ENCODE peak calls at places on chromosomes 13 and 19, in five cellular contexts. P is esophagus squamous epithelium; W is CD8-positive, alpha-beta T cell; C is IMR-90; X is transverse colon. F is an unnamed sample.

GRCh38 chr19:24052811-24053210 is 34.2 kb upstream of the ZNF254 start:
- DNase-seq in P (no peak), W (no peak), C (peak), X (no peak), F (no peak)

GRCh38 chr13:53121879-53122278 is 93.3 kb downstream of the OLFM4 start:
- DNase-seq in P (no peak), W (no peak), C (no peak), X (no peak), F (no peak)

GRCh38 chr13:36074659-36075058 is 56.5 kb downstream of the DCLK1 start:
- DNase-seq in P (no peak), W (no peak), C (no peak), X (no peak), F (no peak)

GRCh38 chr19:9906475-9907087 is 29.7 kb downstream of the OLFM2 start:
- DNase-seq in P (no peak), W (no peak), C (no peak), X (no peak), F (no peak)

GRCh38 chr19:4870025-4870700 is 2.7 kb upstream of the PLIN3 start:
- DNase-seq in P (no peak), W (no peak), C (peak), X (peak), F (peak)

GRCh38 chr13:80550856-80551532 is 210.1 kb upstream of the SPRY2 start:
- DNase-seq in P (no peak), W (no peak), C (no peak), X (no peak), F (no peak)

GRCh38 chr19:43773725-43774102 is 7.1 kb downstream of the KCNN4 start:
- DNase-seq in P (no peak), W (no peak), C (no peak), X (no peak), F (no peak)

GRCh38 chr13:41802684-41803554 is 158.0 kb downstream of the VWA8 start:
- DNase-seq in P (no peak), W (no peak), C (peak), X (no peak), F (no peak)

GRCh38 chr13:76939215-76939614 is 9.1 kb upstream of the ACOD1 start:
- DNase-seq in P (no peak), W (no peak), C (peak), X (no peak), F (no peak)

GRCh38 chr13:78650725-78651083 is 8.3 kb downstream of the OBI1 start:
- DNase-seq in P (no peak), W (no peak), C (no peak), X (no peak), F (no peak)

GRCh38 chr13:66656050-66656449 is 574.1 kb downstream of the PCDH9 start:
- DNase-seq in P (no peak), W (no peak), C (no peak), X (no peak), F (no peak)

GRCh38 chr13:30832845-30833332 is 73.2 kb upstream of the MEDAG start:
- DNase-seq in P (no peak), W (no peak), C (no peak), X (peak), F (no peak)
- TF ChIP-seq CTCF in P (no peak), W (no peak), C (no peak), X (no peak), F (no peak)

GRCh38 chr19:55813906-55814305 is 17.9 kb downstream of the NLRP11 start:
- DNase-seq in P (no peak), W (no peak), C (no peak), X (no peak), F (no peak)

GRCh38 chr19:55811340-55811739 is 20.5 kb downstream of the NLRP11 start:
- DNase-seq in P (no peak), W (no peak), C (no peak), X (no peak), F (peak)

GRCh38 chr19:55812449-55812848 is 19.4 kb downstream of the NLRP11 start:
- DNase-seq in P (no peak), W (no peak), C (no peak), X (no peak), F (no peak)

DNA sequence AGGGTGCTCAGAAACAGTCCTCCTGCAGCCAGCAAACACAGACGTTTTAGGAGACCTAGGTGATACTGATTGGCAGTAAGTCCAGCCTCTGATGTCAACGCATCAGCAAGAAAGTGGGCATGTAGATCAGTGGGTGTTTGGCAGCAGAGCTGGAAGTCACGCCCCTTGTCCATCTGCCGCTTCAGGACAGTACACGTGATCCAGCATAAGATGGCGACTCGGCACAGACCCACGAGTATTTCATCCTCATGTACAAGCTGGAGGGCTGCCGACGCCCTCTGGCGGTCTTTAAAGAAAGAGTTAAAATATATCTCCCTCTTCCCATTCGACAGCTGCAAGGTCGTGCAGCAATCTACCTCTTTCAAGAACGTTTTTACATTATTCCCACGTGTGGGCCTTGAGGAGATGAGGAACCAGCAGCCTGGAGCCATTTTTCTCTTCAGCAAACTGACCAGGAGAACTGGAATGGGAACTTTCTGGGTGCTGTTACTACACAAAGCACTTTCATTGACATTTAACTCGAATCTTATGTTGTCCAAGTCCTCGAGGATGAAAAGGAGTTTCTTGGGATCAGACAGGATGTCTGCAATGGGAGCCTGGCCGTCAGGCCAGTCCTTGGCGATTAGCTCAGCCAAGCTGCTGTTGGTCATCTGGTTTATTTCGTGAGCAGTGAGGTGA is 22.3 kb downstream of the NLRP11 start:
- DNase-seq in P (peak), W (no peak), C (peak), X (peak), F (peak)
- TF ChIP-seq CTCF in P (peak), W (peak), C (peak), X (peak), F (no peak)

GRCh38 chr13:28679628-28680027 is 20.7 kb downstream of the POMP start:
- DNase-seq in P (no peak), W (no peak), C (peak), X (no peak), F (no peak)
- TF ChIP-seq CTCF in P (no peak), W (peak), C (peak), X (peak), F (peak)

GRCh38 chr19:45878043-45878794 is 7.7 kb downstream of the IRF2BP1 start:
- DNase-seq in P (no peak), W (no peak), C (no peak), X (peak), F (no peak)
- TF ChIP-seq CTCF in P (no peak), W (no peak), C (no peak), X (no peak), F (no peak)

DNA sequence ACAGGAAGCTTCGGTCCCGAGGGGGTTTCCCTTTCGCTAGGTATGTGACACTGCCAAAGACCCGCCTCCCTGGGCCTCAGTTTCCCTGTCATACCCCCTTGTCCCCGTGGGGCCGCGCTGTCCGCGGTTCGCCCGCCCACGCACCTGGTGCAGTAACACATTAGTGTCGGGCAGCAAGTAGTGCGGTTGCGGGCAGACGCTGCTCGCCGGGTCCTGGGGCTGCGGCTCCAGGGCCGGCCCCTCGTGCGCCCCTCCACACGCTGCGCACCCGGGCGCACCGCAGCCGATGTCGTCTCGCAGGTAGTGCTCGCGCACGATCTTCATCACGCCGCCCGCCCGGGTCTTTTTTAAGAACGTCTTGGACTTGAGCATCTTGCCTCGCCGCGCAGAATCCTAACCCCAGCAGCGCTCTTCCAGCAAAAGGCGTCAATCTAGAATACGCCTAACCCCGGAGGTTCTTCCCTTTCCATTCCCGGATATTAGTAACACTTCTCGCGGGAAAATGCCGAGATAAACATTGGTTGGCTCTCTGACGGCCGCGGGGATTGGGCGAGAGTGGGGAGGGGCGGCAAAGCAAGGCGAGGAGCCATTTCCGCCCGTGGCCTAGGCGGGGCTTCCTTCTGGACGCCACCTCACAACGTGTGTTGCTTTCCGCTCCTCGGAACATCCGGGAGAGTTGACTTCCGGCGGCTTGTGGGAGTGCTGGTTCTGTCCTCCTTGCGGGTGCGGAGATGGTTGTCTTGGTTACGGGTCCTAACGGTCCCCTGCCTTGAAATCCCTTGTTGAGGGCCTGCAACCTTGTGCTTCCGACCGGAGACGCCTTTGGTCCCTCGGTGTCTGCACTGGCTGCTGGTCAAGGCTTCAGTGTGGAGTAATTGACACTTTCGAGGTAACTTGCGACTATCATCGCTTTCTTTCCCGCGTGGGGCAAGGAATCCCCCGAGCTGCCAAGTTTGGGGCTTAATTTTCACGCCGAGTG is at the start of the genes DIS3 and PIBF1:
- DNase-seq in P (peak), W (peak), C (peak), X (peak), F (peak)
- TF ChIP-seq CTCF in P (peak), W (no peak), C (no peak), X (no peak), F (no peak)

GRCh38 chr13:26061947-26062346 is 10.1 kb upstream of the SHISA2 start:
- DNase-seq in P (no peak), W (no peak), C (peak), X (no peak), F (no peak)

GRCh38 chr13:26067601-26068000 is 15.8 kb upstream of the SHISA2 start:
- DNase-seq in P (no peak), W (no peak), C (no peak), X (no peak), F (no peak)

GRCh38 chr13:26058704-26059103 is 6.9 kb upstream of the SHISA2 start:
- DNase-seq in P (no peak), W (no peak), C (no peak), X (no peak), F (no peak)

GRCh38 chr13:26060366-26060765 is 8.6 kb upstream of the SHISA2 start:
- DNase-seq in P (no peak), W (no peak), C (no peak), X (no peak), F (no peak)

DNA sequence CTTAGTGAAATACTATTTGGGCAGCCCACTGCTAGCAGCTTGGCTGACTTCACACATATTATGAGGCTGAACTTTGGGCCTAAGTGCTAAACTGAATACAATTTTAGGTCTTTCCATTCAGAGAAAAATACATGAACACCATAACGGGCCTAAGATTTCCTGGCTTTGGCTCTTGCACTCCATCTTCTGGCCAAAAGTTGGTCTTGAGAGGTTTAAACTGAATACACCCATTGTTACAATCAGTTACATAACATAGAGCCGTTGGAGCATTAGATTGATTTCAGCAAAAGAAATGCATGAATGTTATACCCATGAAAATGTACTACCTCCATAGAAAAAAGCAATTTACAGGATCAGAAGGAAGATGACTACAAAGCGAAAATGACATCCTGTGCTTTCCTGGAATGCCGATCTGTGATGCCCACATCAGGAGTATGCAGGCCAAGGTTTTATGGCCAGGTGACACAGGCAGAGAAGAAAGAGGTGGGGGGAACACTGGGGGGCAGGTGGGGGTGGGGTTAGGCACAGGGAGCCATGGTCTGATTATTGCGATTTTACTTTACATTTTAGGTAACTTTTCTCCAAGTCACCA is 11.1 kb upstream of the SHISA2 start:
- DNase-seq in P (no peak), W (no peak), C (peak), X (peak), F (no peak)
- TF ChIP-seq CTCF in P (peak), W (peak), C (peak), X (peak), F (peak)

GRCh38 chr13:29589967-29590366 is 5.5 kb downstream of the SLC7A1 start:
- DNase-seq in P (no peak), W (no peak), C (no peak), X (no peak), F (no peak)
- TF ChIP-seq CTCF in P (no peak), W (no peak), C (peak), X (no peak), F (peak)

GRCh38 chr13:48542581-48543341 is 9.9 kb upstream of the RCBTB2 start:
- DNase-seq in P (no peak), W (no peak), C (peak), X (peak), F (no peak)
- TF ChIP-seq CTCF in P (no peak), W (no peak), C (no peak), X (no peak), F (peak)

GRCh38 chr13:43787998-43788397 is 1.2 kb upstream of the ENOX1 start:
- DNase-seq in P (no peak), W (no peak), C (peak), X (no peak), F (no peak)
- TF ChIP-seq CTCF in P (no peak), W (no peak), C (peak), X (no peak), F (peak)

GRCh38 chr13:51223284-51224270 is 1.4 kb downstream of the FAM124A start:
- DNase-seq in P (no peak), W (no peak), C (no peak), X (no peak), F (no peak)

GRCh38 chr13:51220706-51221105 is 1.5 kb upstream of the FAM124A start:
- DNase-seq in P (no peak), W (no peak), C (no peak), X (no peak), F (no peak)

GRCh38 chr13:51221108-51221507 is 1.1 kb upstream of the FAM124A start:
- DNase-seq in P (no peak), W (no peak), C (no peak), X (no peak), F (no peak)

GRCh38 chr13:51222510-51223283 is 499 bp downstream of the FAM124A start:
- DNase-seq in P (no peak), W (no peak), C (no peak), X (no peak), F (no peak)

DNA sequence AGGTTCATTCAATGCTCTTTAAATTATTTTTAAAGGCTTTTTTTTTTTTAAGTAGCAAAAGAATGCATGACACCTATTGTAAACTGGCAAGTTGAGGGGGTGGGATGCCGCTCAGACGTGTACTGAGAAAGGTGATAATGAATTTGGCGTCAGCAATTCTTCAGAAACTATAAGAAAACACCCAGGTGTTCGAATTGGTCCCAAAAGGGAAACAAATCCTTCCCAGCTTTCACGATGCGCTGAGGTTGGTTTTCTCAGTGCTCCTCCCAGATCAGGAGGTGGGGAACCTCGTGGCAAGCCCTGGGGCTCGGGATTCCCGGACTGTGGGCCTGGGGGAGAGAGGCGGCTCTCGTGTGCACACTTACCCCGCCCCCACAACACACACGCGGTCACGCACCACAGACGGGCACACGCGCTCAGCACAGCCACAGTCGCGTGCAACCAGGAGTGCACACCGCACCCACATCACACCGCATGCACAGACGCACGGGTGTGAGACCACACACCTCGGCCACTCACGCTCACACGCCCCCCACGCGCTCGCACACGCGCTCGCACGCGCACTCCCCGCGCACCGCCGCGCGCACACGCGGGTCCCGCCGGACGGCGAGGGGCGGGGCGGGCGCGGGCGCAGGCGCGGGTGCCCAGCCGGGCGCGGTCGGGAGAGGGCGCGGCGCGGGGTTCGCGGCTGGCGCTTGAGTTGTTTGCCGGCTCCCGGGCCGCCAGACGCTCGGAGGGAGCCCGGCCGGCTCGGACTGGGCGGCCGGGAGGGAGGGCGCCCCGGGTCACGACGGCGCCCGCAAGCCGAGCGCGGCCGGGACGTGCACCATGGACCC is at the start of gene FAM124A:
- DNase-seq in P (no peak), W (no peak), C (peak), X (peak), F (no peak)
- TF ChIP-seq CTCF in P (peak), W (no peak), C (peak), X (no peak), F (peak)